ENCODE peak calls at places on chromosome 13, in nine cellular contexts. L is uterus, S is dorsolateral prefrontal cortex, N is foreskin fibroblast, T is heart right ventricle, Q is fibroblast of lung, W is Panc1, P is WERI-Rb-1, R is choroid plexus epithelial cell. M is an unnamed sample.

GRCh38 chr13:41694902-41695301 is 237.6 kb downstream of the RGCC start:
- DNase-seq in R (peak), P (no peak), Q (peak), S (no peak), L (peak), W (peak), T (peak), N (peak), M (peak)

GRCh38 chr13:23289917-23290357 is 109.2 kb downstream of the SGCG start:
- DNase-seq in R (peak), W (no peak), S (peak), L (no peak), Q (peak), T (peak), P (no peak), N (peak), M (no peak)

GRCh38 chr13:25224151-25224550 is 52.1 kb upstream of the AMER2 start:
- DNase-seq in P (no peak), L (no peak), W (no peak), Q (no peak), N (no peak), S (no peak), T (no peak), R (no peak), M (no peak)

GRCh38 chr13:74217816-74218215 is 83.6 kb upstream of the KLF12 start:
- DNase-seq in P (no peak), N (peak), R (peak), S (no peak), W (no peak), Q (peak), L (no peak), T (no peak), M (no peak)

GRCh38 chr13:64871742-64872141 is 2358.4 kb downstream of the PCDH9 start:
- DNase-seq in S (no peak), N (no peak), T (peak), L (no peak), P (no peak), W (no peak), Q (no peak), R (no peak), M (no peak)

GRCh38 chr13:74975122-74975521 is 506.8 kb downstream of the TBC1D4 start:
- DNase-seq in P (no peak), N (no peak), Q (no peak), T (no peak), L (no peak), R (no peak), S (no peak), W (no peak), M (no peak)

GRCh38 chr13:84405286-84405685 is 523.0 kb upstream of the SLITRK1 start:
- DNase-seq in P (no peak), L (no peak), N (peak), W (no peak), Q (peak), R (peak), T (no peak), S (no peak), M (no peak)

GRCh38 chr13:113448885-113449692 is 4.2 kb downstream of the ADPRHL1 start:
- DNase-seq in N (no peak), S (no peak), L (peak), P (peak), Q (no peak), T (peak), R (no peak), W (peak), M (no peak)

GRCh38 chr13:106507560-106508274 is 27.7 kb downstream of the EFNB2 start:
- DNase-seq in R (peak), N (peak), P (no peak), Q (peak), S (no peak), T (no peak), W (no peak), L (peak), M (peak)

GRCh38 chr13:74839656-74840055 is 642.3 kb downstream of the TBC1D4 start:
- DNase-seq in W (no peak), L (no peak), N (peak), Q (peak), P (no peak), S (no peak), R (peak), T (no peak), M (no peak)

GRCh38 chr13:105464249-105464648 is 1071.2 kb downstream of the EFNB2 start:
- DNase-seq in L (no peak), N (peak), S (no peak), W (no peak), Q (peak), R (peak), T (no peak), P (no peak), M (no peak)

GRCh38 chr13:48251616-48252081 is 18.6 kb downstream of the ITM2B start:
- DNase-seq in W (no peak), S (no peak), L (peak), P (no peak), Q (peak), N (peak), R (no peak), T (no peak), M (no peak)

GRCh38 chr13:110216403-110217041 is 90.4 kb downstream of the COL4A1 start:
- DNase-seq in S (no peak), L (peak), T (peak), R (peak), W (no peak), Q (peak), P (no peak), N (peak), M (peak)

GRCh38 chr13:37701972-37702371 is 103.4 kb upstream of the POSTN start:
- DNase-seq in Q (peak), P (no peak), W (no peak), N (peak), S (no peak), T (no peak), L (peak), R (peak), M (peak)

GRCh38 chr13:20141238-20142018 is 19.4 kb downstream of the GJA3 start:
- DNase-seq in T (peak), L (no peak), Q (no peak), S (no peak), W (no peak), N (no peak), R (no peak), P (no peak), M (no peak)

GRCh38 chr13:66424417-66424816 is 805.7 kb downstream of the PCDH9 start:
- DNase-seq in T (no peak), W (no peak), S (no peak), R (peak), P (no peak), Q (peak), L (no peak), N (peak), M (no peak)

GRCh38 chr13:107222619-107223018 is 654.7 kb upstream of the ARGLU1 start:
- DNase-seq in Q (no peak), R (no peak), P (no peak), W (no peak), S (no peak), L (no peak), T (no peak), N (no peak), M (no peak)

GRCh38 chr13:25881946-25882574 is 169.8 kb downstream of the SHISA2 start:
- DNase-seq in P (peak), T (no peak), L (no peak), Q (peak), W (no peak), N (peak), S (no peak), R (peak), M (no peak)

GRCh38 chr13:27375686-27376326 is 48.6 kb upstream of the GTF3A start:
- DNase-seq in P (peak), S (peak), N (peak), Q (peak), W (no peak), R (peak), T (peak), L (peak), M (no peak)
- TF ChIP-seq CTCF in P (peak), S (peak), N (peak), Q (peak), W (peak), R (peak), T (peak), L (peak), M (peak)

GRCh38 chr13:28754698-28755545 is 36.2 kb upstream of the SLC46A3 start:
- DNase-seq in S (no peak), R (peak), Q (no peak), N (peak), L (no peak), W (no peak), T (peak), P (no peak), M (no peak)
- H3K4me3 ChIP-seq in S (peak), R (peak), Q (no peak), N (no peak), L (peak), W (no peak), T (peak), P (no peak), M (no peak)

DNA sequence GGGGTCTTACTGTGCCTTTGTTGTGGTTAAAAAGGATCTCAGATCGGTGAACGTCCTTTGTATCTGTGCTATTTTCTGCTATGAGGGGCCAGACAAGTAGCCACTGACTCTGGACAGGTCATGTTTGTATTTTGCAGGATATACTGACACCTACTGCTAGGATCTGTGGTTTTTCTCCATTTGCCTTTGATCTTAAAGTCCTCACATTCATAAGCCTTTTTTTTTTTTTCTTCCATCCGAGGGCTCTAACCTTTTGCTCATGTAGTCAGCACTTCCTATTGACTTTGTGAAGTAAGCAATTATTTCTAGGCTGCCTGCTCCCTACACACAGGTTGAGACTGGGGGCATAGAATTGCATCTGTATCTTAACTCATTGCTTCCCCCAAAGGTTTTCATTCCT is 106.2 kb downstream of the SLITRK5 start:
- DNase-seq in R (peak), S (no peak), P (no peak), T (no peak), N (no peak), L (no peak), Q (peak), W (no peak), M (no peak)
- TF ChIP-seq CTCF in R (no peak), S (peak), P (peak), T (no peak), N (no peak), L (no peak), Q (no peak), W (peak), M (no peak)

GRCh38 chr13:44017756-44018309 is 138.1 kb downstream of the LACC1 start:
- DNase-seq in L (no peak), R (no peak), Q (no peak), T (no peak), W (no peak), S (no peak), N (no peak), P (no peak), M (no peak)
- H3K4me3 ChIP-seq in L (no peak), R (no peak), Q (no peak), T (no peak), W (no peak), S (no peak), N (no peak), P (no peak), M (no peak)

DNA sequence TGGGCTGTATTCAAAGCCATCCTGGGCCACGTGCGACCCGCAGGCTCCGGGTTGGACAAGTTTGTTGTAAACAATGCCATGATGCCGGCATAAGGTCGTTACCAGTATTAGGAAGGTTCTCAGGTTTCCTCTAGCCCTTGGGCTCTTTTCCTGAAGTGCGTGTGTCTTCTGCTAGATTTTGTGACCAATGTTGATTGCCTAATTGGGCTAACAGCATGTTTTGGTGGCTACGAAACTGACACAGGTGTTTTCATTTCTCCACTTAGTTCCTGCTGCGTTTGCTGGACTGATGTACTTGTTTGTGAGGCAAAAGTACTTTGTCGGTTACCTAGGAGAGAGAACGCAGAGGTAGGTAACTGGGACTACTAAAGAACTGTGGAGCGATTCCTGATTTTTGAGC is 20.3 kb downstream of the ALOX5AP start:
- DNase-seq in P (no peak), W (no peak), T (no peak), R (no peak), Q (no peak), S (no peak), N (no peak), L (no peak), M (no peak)
- TF ChIP-seq CTCF in P (no peak), W (no peak), T (no peak), R (no peak), Q (no peak), S (no peak), N (no peak), L (no peak), M (no peak)

GRCh38 chr13:99085846-99086148 is 107.9 kb upstream of the DOCK9 start:
- DNase-seq in R (no peak), L (no peak), T (peak), P (no peak), S (no peak), N (no peak), Q (no peak), W (no peak), M (no peak)

GRCh38 chr13:99087954-99088491 is 110.2 kb upstream of the DOCK9 start:
- DNase-seq in W (no peak), N (no peak), P (peak), L (no peak), Q (no peak), S (no peak), T (peak), R (no peak), M (no peak)

GRCh38 chr13:99086149-99086868 is 108.4 kb upstream of the DOCK9 start:
- DNase-seq in W (no peak), P (peak), Q (peak), T (peak), S (no peak), N (peak), R (peak), L (peak), M (no peak)

GRCh38 chr13:99087130-99087953 is 109.5 kb upstream of the DOCK9 start:
- DNase-seq in N (peak), T (peak), S (peak), Q (peak), W (peak), R (peak), P (peak), L (peak), M (peak)

DNA sequence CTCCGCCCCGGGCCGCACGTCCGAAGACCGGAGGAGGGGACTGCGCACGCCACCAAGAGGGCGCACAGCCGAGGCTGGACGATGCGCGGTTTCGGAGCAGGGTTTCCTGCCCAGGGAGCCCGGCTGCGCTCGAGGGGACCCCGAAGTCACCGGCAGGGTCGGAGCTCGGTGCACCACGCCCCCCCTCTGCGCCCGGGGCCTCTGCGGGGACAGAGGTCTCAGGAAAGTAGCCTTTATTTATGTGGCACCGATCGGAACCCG is 108.9 kb upstream of the DOCK9 start:
- DNase-seq in L (no peak), W (no peak), Q (peak), N (no peak), T (no peak), R (peak), P (no peak), S (no peak), M (no peak)
- H3K4me3 ChIP-seq in L (peak), W (peak), Q (peak), N (peak), T (peak), R (peak), P (peak), S (peak), M (peak)

M was measured in AG09309.